ENCODE peak calls at places on chromosomes 3 and 15, in six cellular contexts. One of them, this sample, is unnamed.

GRCh38 chr3:94862703-94863102 is 799.8 kb downstream of the NSUN3 start:
- ATAC-seq in RWPE2: no peak
- ATAC-seq in activated T-cell treated with anti-CD3 and anti-CD28 coated beads, Interleukin-2, amount 50 U/mL, for 4 hours: no peak
- ATAC-seq in T-helper 17 cell: no peak
- ATAC-seq in heart left ventricle: no peak
- ATAC-seq in stimulated activated naive CD8-positive, alpha-beta T cell treated with anti-CD3 and anti-CD28 coated beads, Interleukin-15, amount 100 ng/mL, for 72 hours: no peak
- ATAC-seq in this sample: peak

GRCh38 chr15:41492597-41493204 is 973 bp upstream of the ITPKA start:
- ATAC-seq in T-helper 17 cell: no peak
- ATAC-seq in RWPE2: no peak
- ATAC-seq in stimulated activated naive CD8-positive, alpha-beta T cell treated with anti-CD3 and anti-CD28 coated beads, Interleukin-15, amount 100 ng/mL, for 72 hours: no peak
- ATAC-seq in heart left ventricle: no peak
- ATAC-seq in activated T-cell treated with anti-CD3 and anti-CD28 coated beads, Interleukin-2, amount 50 U/mL, for 4 hours: no peak
- ATAC-seq in this sample: no peak

GRCh38 chr3:194833511-194833910 is 147.8 kb downstream of the FAM43A start:
- ATAC-seq in T-helper 17 cell: no peak
- ATAC-seq in stimulated activated naive CD8-positive, alpha-beta T cell treated with anti-CD3 and anti-CD28 coated beads, Interleukin-15, amount 100 ng/mL, for 72 hours: no peak
- ATAC-seq in activated T-cell treated with anti-CD3 and anti-CD28 coated beads, Interleukin-2, amount 50 U/mL, for 4 hours: no peak
- ATAC-seq in heart left ventricle: no peak
- ATAC-seq in RWPE2: no peak
- ATAC-seq in this sample: no peak

GRCh38 chr3:98600412-98601095 is 7.1 kb upstream of the CPOX start:
- ATAC-seq in heart left ventricle: no peak
- ATAC-seq in RWPE2: no peak
- ATAC-seq in activated T-cell treated with anti-CD3 and anti-CD28 coated beads, Interleukin-2, amount 50 U/mL, for 4 hours: no peak
- ATAC-seq in T-helper 17 cell: no peak
- ATAC-seq in stimulated activated naive CD8-positive, alpha-beta T cell treated with anti-CD3 and anti-CD28 coated beads, Interleukin-15, amount 100 ng/mL, for 72 hours: no peak
- ATAC-seq in this sample: no peak

GRCh38 chr3:134601539-134602439 is 49.0 kb downstream of the KY start:
- ATAC-seq in stimulated activated naive CD8-positive, alpha-beta T cell treated with anti-CD3 and anti-CD28 coated beads, Interleukin-15, amount 100 ng/mL, for 72 hours: no peak
- ATAC-seq in RWPE2: no peak
- ATAC-seq in T-helper 17 cell: no peak
- ATAC-seq in activated T-cell treated with anti-CD3 and anti-CD28 coated beads, Interleukin-2, amount 50 U/mL, for 4 hours: no peak
- ATAC-seq in heart left ventricle: peak
- ATAC-seq in this sample: peak

GRCh38 chr3:168191856-168192255 is 96.1 kb upstream of the GOLIM4 start:
- ATAC-seq in activated T-cell treated with anti-CD3 and anti-CD28 coated beads, Interleukin-2, amount 50 U/mL, for 4 hours: no peak
- ATAC-seq in RWPE2: no peak
- ATAC-seq in stimulated activated naive CD8-positive, alpha-beta T cell treated with anti-CD3 and anti-CD28 coated beads, Interleukin-15, amount 100 ng/mL, for 72 hours: no peak
- ATAC-seq in heart left ventricle: no peak
- ATAC-seq in T-helper 17 cell: no peak
- ATAC-seq in this sample: no peak

GRCh38 chr3:194514626-194515025 is 27.8 kb upstream of the ATP13A3 start:
- ATAC-seq in T-helper 17 cell: no peak
- ATAC-seq in heart left ventricle: no peak
- ATAC-seq in activated T-cell treated with anti-CD3 and anti-CD28 coated beads, Interleukin-2, amount 50 U/mL, for 4 hours: no peak
- ATAC-seq in RWPE2: no peak
- ATAC-seq in stimulated activated naive CD8-positive, alpha-beta T cell treated with anti-CD3 and anti-CD28 coated beads, Interleukin-15, amount 100 ng/mL, for 72 hours: no peak
- ATAC-seq in this sample: no peak

GRCh38 chr3:64144241-64144900 is 80.9 kb downstream of the PRICKLE2 start:
- ATAC-seq in heart left ventricle: no peak
- ATAC-seq in RWPE2: no peak
- ATAC-seq in activated T-cell treated with anti-CD3 and anti-CD28 coated beads, Interleukin-2, amount 50 U/mL, for 4 hours: no peak
- ATAC-seq in T-helper 17 cell: no peak
- ATAC-seq in stimulated activated naive CD8-positive, alpha-beta T cell treated with anti-CD3 and anti-CD28 coated beads, Interleukin-15, amount 100 ng/mL, for 72 hours: no peak
- ATAC-seq in this sample: no peak

GRCh38 chr3:13359916-13360315 is 60.2 kb downstream of the NUP210 start:
- ATAC-seq in RWPE2: no peak
- ATAC-seq in activated T-cell treated with anti-CD3 and anti-CD28 coated beads, Interleukin-2, amount 50 U/mL, for 4 hours: no peak
- ATAC-seq in T-helper 17 cell: no peak
- ATAC-seq in heart left ventricle: no peak
- ATAC-seq in stimulated activated naive CD8-positive, alpha-beta T cell treated with anti-CD3 and anti-CD28 coated beads, Interleukin-15, amount 100 ng/mL, for 72 hours: no peak
- ATAC-seq in this sample: no peak

GRCh38 chr3:189914799-189915198 is 205.9 kb downstream of the P3H2 start:
- ATAC-seq in stimulated activated naive CD8-positive, alpha-beta T cell treated with anti-CD3 and anti-CD28 coated beads, Interleukin-15, amount 100 ng/mL, for 72 hours: no peak
- ATAC-seq in T-helper 17 cell: no peak
- ATAC-seq in activated T-cell treated with anti-CD3 and anti-CD28 coated beads, Interleukin-2, amount 50 U/mL, for 4 hours: peak
- ATAC-seq in heart left ventricle: no peak
- ATAC-seq in RWPE2: peak
- ATAC-seq in this sample: no peak

GRCh38 chr15:34334676-34335075 is 2.9 kb downstream of the SLC12A6 start:
- ATAC-seq in T-helper 17 cell: no peak
- ATAC-seq in RWPE2: no peak
- ATAC-seq in activated T-cell treated with anti-CD3 and anti-CD28 coated beads, Interleukin-2, amount 50 U/mL, for 4 hours: no peak
- ATAC-seq in stimulated activated naive CD8-positive, alpha-beta T cell treated with anti-CD3 and anti-CD28 coated beads, Interleukin-15, amount 100 ng/mL, for 72 hours: no peak
- ATAC-seq in heart left ventricle: no peak
- ATAC-seq in this sample: no peak

GRCh38 chr3:35664460-35664919 is 25.2 kb downstream of the ARPP21 start:
- ATAC-seq in RWPE2: peak
- ATAC-seq in heart left ventricle: peak
- ATAC-seq in T-helper 17 cell: no peak
- ATAC-seq in activated T-cell treated with anti-CD3 and anti-CD28 coated beads, Interleukin-2, amount 50 U/mL, for 4 hours: no peak
- ATAC-seq in stimulated activated naive CD8-positive, alpha-beta T cell treated with anti-CD3 and anti-CD28 coated beads, Interleukin-15, amount 100 ng/mL, for 72 hours: no peak
- ATAC-seq in this sample: peak

GRCh38 chr3:37256447-37256846 is 82.1 kb upstream of the LRRFIP2 start:
- ATAC-seq in RWPE2: no peak
- ATAC-seq in heart left ventricle: peak
- ATAC-seq in stimulated activated naive CD8-positive, alpha-beta T cell treated with anti-CD3 and anti-CD28 coated beads, Interleukin-15, amount 100 ng/mL, for 72 hours: no peak
- ATAC-seq in T-helper 17 cell: peak
- ATAC-seq in activated T-cell treated with anti-CD3 and anti-CD28 coated beads, Interleukin-2, amount 50 U/mL, for 4 hours: no peak
- ATAC-seq in this sample: peak

GRCh38 chr3:195087321-195087720 is 183.6 kb downstream of the XXYLT1 start:
- ATAC-seq in stimulated activated naive CD8-positive, alpha-beta T cell treated with anti-CD3 and anti-CD28 coated beads, Interleukin-15, amount 100 ng/mL, for 72 hours: peak
- ATAC-seq in activated T-cell treated with anti-CD3 and anti-CD28 coated beads, Interleukin-2, amount 50 U/mL, for 4 hours: no peak
- ATAC-seq in T-helper 17 cell: no peak
- ATAC-seq in RWPE2: no peak
- ATAC-seq in heart left ventricle: no peak
- ATAC-seq in this sample: no peak

GRCh38 chr3:131762981-131763380 is 260.2 kb upstream of the MRPL3 start:
- ATAC-seq in activated T-cell treated with anti-CD3 and anti-CD28 coated beads, Interleukin-2, amount 50 U/mL, for 4 hours: no peak
- ATAC-seq in heart left ventricle: no peak
- ATAC-seq in T-helper 17 cell: no peak
- ATAC-seq in RWPE2: no peak
- ATAC-seq in stimulated activated naive CD8-positive, alpha-beta T cell treated with anti-CD3 and anti-CD28 coated beads, Interleukin-15, amount 100 ng/mL, for 72 hours: no peak
- ATAC-seq in this sample: no peak